ENCODE peak calls at places on chromosomes 6 and 20, in four cellular contexts. N, C, D and O are unnamed samples.

GRCh38 chr6:163199371-163199770 is 215.1 kb upstream of the QKI start:
- DNase-seq in N (no peak), C (no peak), D (no peak), O (no peak)

GRCh38 chr6:149233056-149233715 is 84.3 kb upstream of the TAB2 start:
- DNase-seq in N (no peak), C (no peak), D (no peak), O (peak)

GRCh38 chr6:168030881-168031280 is 33.4 kb downstream of the KIF25 start:
- DNase-seq in N (no peak), C (no peak), D (no peak), O (no peak)

GRCh38 chr6:24504274-24504641 is 9.5 kb downstream of the ALDH5A1 start:
- DNase-seq in N (no peak), C (no peak), D (no peak), O (no peak)

GRCh38 chr6:52361347-52361944 is 505 bp upstream of the PAQR8 start:
- DNase-seq in N (no peak), C (no peak), D (no peak), O (peak)

GRCh38 chr6:140985679-140986275 is 1146.9 kb upstream of the GJE1 start:
- DNase-seq in N (no peak), C (no peak), D (no peak), O (no peak)

GRCh38 chr20:9942736-9943135 is 92.1 kb upstream of the ANKEF1 start:
- DNase-seq in N (no peak), C (no peak), D (no peak), O (no peak)

GRCh38 chr6:149864578-149865535 is 698 bp upstream of the LRP11 start:
- DNase-seq in N (no peak), C (no peak), D (peak), O (no peak)

GRCh38 chr6:22062807-22063408 is 233.9 kb downstream of the PRL start:
- DNase-seq in N (peak), C (no peak), D (no peak), O (no peak)

GRCh38 chr20:35297153-35297552 is 4.9 kb upstream of the FAM83C start:
- DNase-seq in N (no peak), C (no peak), D (no peak), O (peak)

GRCh38 chr6:81265106-81265505 is 487.4 kb downstream of the TENT5A start:
- DNase-seq in N (no peak), C (peak), D (no peak), O (no peak)

GRCh38 chr6:28357036-28357435 is 7.3 kb downstream of the ZKSCAN3 start:
- DNase-seq in N (no peak), C (no peak), D (no peak), O (no peak)

GRCh38 chr6:42403831-42404230 is 47.9 kb downstream of the TRERF1 start:
- DNase-seq in N (no peak), C (no peak), D (no peak), O (no peak)

GRCh38 chr6:31058128-31058894 is 48.0 kb downstream of the MUC22 start:
- DNase-seq in N (no peak), C (no peak), D (peak), O (no peak)

GRCh38 chr20:63458170-63459069 is 14.0 kb downstream of the KCNQ2 start:
- DNase-seq in N (no peak), C (no peak), D (no peak), O (no peak)

GRCh38 chr6:147554281-147554680 is 45.8 kb downstream of the SAMD5 start:
- DNase-seq in N (no peak), C (no peak), D (no peak), O (no peak)

GRCh38 chr6:125749864-125750691 is 646 bp downstream of the HEY2 start:
- DNase-seq in N (no peak), C (no peak), D (peak), O (no peak)

GRCh38 chr20:5100684-5101347 is 18.9 kb downstream of the PCNA start:
- DNase-seq in N (peak), C (peak), D (peak), O (peak)

GRCh38 chr6:15194453-15194852 is 51.4 kb upstream of the JARID2 start:
- DNase-seq in N (no peak), C (no peak), D (no peak), O (no peak)

GRCh38 chr20:4053516-4053919 is 38.2 kb upstream of the RNF24 start:
- DNase-seq in N (no peak), C (no peak), D (no peak), O (no peak)

GRCh38 chr20:33945391-33946079 is 48.2 kb upstream of the RALY start:
- DNase-seq in N (no peak), C (no peak), D (no peak), O (no peak)

GRCh38 chr20:41367393-41367695 is 726 bp upstream of the EMILIN3 start:
- DNase-seq in N (no peak), C (no peak), D (no peak), O (no peak)

GRCh38 chr20:38649275-38649891 is 47.8 kb downstream of the ARHGAP40 start:
- DNase-seq in N (no peak), C (no peak), D (peak), O (no peak)
- TF ChIP-seq CTCF in N (no peak), C (no peak), D (peak), O (peak)

GRCh38 chr6:162123797-162124196 is 603.8 kb downstream of the PRKN start:
- DNase-seq in N (no peak), C (no peak), D (peak), O (no peak)
- TF ChIP-seq CTCF in N (peak), C (no peak), D (peak), O (no peak)

GRCh38 chr6:135087403-135087802 is 32.8 kb upstream of the HBS1L start:
- DNase-seq in N (no peak), C (no peak), D (no peak), O (no peak)
- TF ChIP-seq CTCF in N (no peak), C (no peak), D (peak), O (peak)

DNA sequence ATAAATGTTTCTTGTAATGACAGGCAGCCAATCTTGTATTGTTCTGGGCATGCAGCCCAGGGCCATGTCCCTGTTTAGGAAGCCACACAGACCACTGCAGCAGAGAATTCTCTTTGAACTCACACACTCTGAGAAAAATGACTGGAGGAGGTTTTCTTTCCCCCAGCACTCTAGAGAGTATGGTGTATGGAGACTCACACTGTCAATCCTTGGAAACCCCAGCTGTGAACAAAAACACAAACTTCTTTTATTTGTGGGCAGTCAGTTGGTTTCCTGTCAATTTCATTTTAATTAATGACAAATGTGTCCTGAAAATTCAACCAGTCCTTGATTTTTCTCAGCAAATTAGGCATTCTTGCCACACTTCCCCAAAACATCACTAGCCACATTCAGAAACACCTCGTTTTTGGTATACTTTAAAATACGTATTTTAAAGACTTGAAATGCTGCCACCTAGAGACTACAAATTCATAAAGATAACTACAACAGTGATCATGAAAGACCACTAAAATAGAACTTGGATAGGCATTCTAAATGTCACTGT is 52.9 kb upstream of the UFL1 start:
- DNase-seq in N (no peak), C (no peak), D (no peak), O (no peak)
- TF ChIP-seq CTCF in N (peak), C (no peak), D (no peak), O (peak)

GRCh38 chr6:116572162-116572561 is 858 bp downstream of the RWDD1 start:
- DNase-seq in N (no peak), C (no peak), D (peak), O (no peak)

GRCh38 chr6:116571683-116572000 is 338 bp downstream of the RWDD1 start:
- DNase-seq in N (no peak), C (no peak), D (no peak), O (no peak)

GRCh38 chr6:116568111-116568510 is 3.2 kb upstream of the RWDD1 start:
- DNase-seq in N (no peak), C (no peak), D (no peak), O (no peak)

GRCh38 chr6:116568851-116569755 is 2.2 kb upstream of the RWDD1 start:
- DNase-seq in N (no peak), C (no peak), D (no peak), O (no peak)

GRCh38 chr6:116570856-116571682 is at the start of gene RWDD1:
- DNase-seq in N (peak), C (peak), D (peak), O (peak)
- TF ChIP-seq CTCF in N (no peak), C (no peak), D (no peak), O (no peak)

GRCh38 chr20:46246527-46246926 is 61.8 kb downstream of the CDH22 start:
- DNase-seq in N (no peak), C (no peak), D (no peak), O (no peak)
- TF ChIP-seq CTCF in N (no peak), C (no peak), D (no peak), O (no peak)

DNA sequence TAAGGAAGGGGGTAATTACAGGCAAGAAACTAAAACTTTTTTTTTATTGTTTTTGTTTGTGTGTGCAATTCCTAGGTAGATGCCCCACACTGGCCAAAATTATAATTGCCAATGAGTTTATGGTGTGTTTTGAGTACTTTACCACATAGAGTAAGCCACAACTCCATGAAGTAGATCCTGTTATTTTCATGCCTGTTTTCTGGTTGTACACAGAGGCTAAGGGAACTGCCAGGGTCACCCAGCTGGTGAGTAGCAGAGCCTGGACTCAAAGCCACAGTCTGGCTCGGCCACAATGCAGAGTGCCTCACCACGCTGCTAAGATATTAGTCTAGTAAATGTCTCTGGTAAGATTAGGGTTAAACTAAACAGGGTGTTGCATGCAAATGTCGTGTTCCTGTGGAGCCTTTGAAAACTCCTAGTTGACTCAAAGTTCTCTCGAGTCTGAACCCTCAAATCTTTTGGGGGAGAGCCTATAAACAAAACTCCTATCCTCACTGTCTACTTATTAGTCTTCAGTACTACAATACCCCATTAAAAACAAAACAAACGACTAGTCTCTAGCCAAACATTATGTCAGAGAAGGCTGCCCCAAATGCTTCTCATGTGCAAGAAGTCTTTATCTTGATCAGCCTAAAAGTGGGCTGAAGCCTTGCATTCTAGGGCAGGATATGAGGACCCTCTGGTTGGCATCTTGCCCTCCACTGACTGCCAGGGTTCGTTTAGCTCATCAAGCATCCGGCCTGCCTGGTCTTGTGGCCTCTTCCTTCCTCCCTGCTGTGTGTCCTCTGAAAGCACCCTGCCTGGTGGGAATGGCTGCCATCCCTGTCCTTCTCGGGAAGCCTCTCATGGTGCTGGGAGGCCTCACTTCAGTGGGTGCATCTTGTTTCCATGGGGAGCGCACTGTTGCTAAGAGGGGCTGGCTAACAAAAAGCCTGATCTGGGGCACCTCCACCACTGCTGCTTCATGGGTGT is 4.2 kb downstream of the DUSP22 start:
- DNase-seq in N (peak), C (peak), D (no peak), O (no peak)
- TF ChIP-seq CTCF in N (no peak), C (no peak), D (no peak), O (no peak)